ENCODE peak calls at places on chromosomes 13 and 19, in nine cellular contexts. R is upper lobe of left lung, S is transverse colon, M is A549, O is stomach, D is tibial nerve, G is HepG2, L is suprapubic skin, X is sigmoid colon. J is an unnamed sample.
A peak's percentile ranks its signal among the peaks of the same experiment; 100 is the strongest.

GRCh38 chr19:16369306-16369663 is 44.7 kb downstream of the KLF2 start:
- DNase-seq in G (no peak), R (no peak), O (no peak), S (no peak), L (no peak), M (no peak), X (peak; percentile 22), D (no peak), J (no peak)

GRCh38 chr13:33548065-33548464 is 262.5 kb upstream of the STARD13 start:
- DNase-seq in R (no peak), X (no peak), M (no peak), G (no peak), S (no peak), O (no peak), D (no peak), L (no peak), J (no peak)

GRCh38 chr19:480016-480855 is 16.1 kb upstream of the MADCAM1 start:
- DNase-seq in X (peak; percentile 91), G (peak; percentile 63), O (peak; percentile 85), D (peak; percentile 86), S (peak; percentile 77), M (peak; percentile 79), R (peak; percentile 47), L (peak; percentile 88), J (no peak)

GRCh38 chr13:106382569-106382968 is 152.9 kb downstream of the EFNB2 start:
- DNase-seq in M (no peak), S (no peak), O (no peak), G (no peak), D (no peak), R (no peak), X (no peak), L (no peak), J (no peak)

GRCh38 chr19:46546194-46546896 is 50.7 kb upstream of the PNMA8B start:
- DNase-seq in O (peak; percentile 60), S (peak; percentile 60), G (peak; percentile 30), R (peak; percentile 84), X (no peak), L (no peak), M (peak; percentile 33), D (peak; percentile 13), J (no peak)

GRCh38 chr19:6967962-6968361 is 53.3 kb downstream of the MBD3L2B start:
- DNase-seq in D (no peak), L (no peak), G (no peak), S (no peak), R (no peak), O (no peak), M (no peak), X (no peak), J (no peak)

GRCh38 chr13:28031929-28032328 is 43.4 kb upstream of the URAD start:
- DNase-seq in S (no peak), R (no peak), X (no peak), O (no peak), L (no peak), M (no peak), G (no peak), D (no peak), J (no peak)

GRCh38 chr19:43699506-43700367 is 16.1 kb upstream of the IRGC start:
- DNase-seq in L (peak; percentile 71), D (no peak), G (no peak), R (no peak), S (peak; percentile 48), X (peak; percentile 66), O (peak; percentile 34), M (no peak), J (peak; percentile 55)

GRCh38 chr19:20247016-20247683 is 80.1 kb downstream of the ZNF486 start:
- DNase-seq in M (no peak), R (peak; percentile 40), G (no peak), X (no peak), S (no peak), O (peak; percentile 51), D (no peak), L (no peak), J (peak; percentile 79)

GRCh38 chr19:36420961-36421748 is 2.7 kb upstream of the ZFP82 start:
- DNase-seq in D (no peak), S (no peak), O (no peak), R (no peak), X (no peak), M (no peak), G (no peak), L (no peak), J (peak; percentile 25)

GRCh38 chr13:33140161-33140560 is 123.9 kb downstream of the KL start:
- DNase-seq in R (no peak), M (no peak), D (no peak), O (no peak), S (no peak), X (no peak), L (no peak), G (no peak), J (no peak)

GRCh38 chr19:23273594-23274412 is 23.6 kb upstream of the ZNF724 start:
- DNase-seq in L (peak; percentile 96), S (peak; percentile 96), O (peak; percentile 93), G (peak; percentile 88), R (peak; percentile 94), D (peak; percentile 93), X (peak; percentile 96), M (peak; percentile 53), J (peak; percentile 92)
- TF ChIP-seq POLR2A in L (no peak), S (peak; percentile 87), O (peak; percentile 45), G (peak; percentile 92), R (peak; percentile 88), D (peak; percentile 43), X (peak; percentile 68), M (peak; percentile 30), J (peak; percentile 83)

GRCh38 chr19:14375055-14375581 is 6.1 kb upstream of the ADGRE5 start:
- DNase-seq in X (peak; percentile 77), R (peak; percentile 80), M (no peak), G (no peak), D (no peak), O (peak; percentile 52), L (no peak), S (peak; percentile 73), J (no peak)

GRCh38 chr19:14371321-14371821 is 9.9 kb upstream of the ADGRE5 start:
- DNase-seq in D (no peak), R (no peak), M (no peak), S (no peak), L (no peak), O (no peak), G (no peak), X (no peak), J (no peak)

GRCh38 chr19:14370169-14370998 is 10.9 kb upstream of the ADGRE5 start:
- DNase-seq in G (no peak), D (no peak), O (no peak), X (no peak), S (no peak), L (no peak), M (no peak), R (no peak), J (no peak)

GRCh38 chr19:14378890-14379289 is 2.4 kb upstream of the ADGRE5 start:
- DNase-seq in X (no peak), M (no peak), S (no peak), L (no peak), R (no peak), O (no peak), G (no peak), D (no peak), J (no peak)

GRCh38 chr19:14375582-14376291 is 5.5 kb upstream of the ADGRE5 start:
- DNase-seq in L (no peak), D (no peak), R (no peak), M (no peak), G (no peak), O (no peak), S (no peak), X (peak; percentile 83), J (no peak)
- TF ChIP-seq EP300 in L (no peak), D (no peak), R (no peak), M (no peak), G (no peak), O (no peak), S (no peak), X (no peak), J (no peak)

GRCh38 chr13:44920013-44920412 is 69.3 kb downstream of the NUFIP1 start:
- DNase-seq in G (no peak), D (no peak), X (no peak), S (no peak), L (no peak), O (no peak), R (no peak), M (no peak), J (no peak)

GRCh38 chr13:44918323-44919102 is 70.8 kb downstream of the NUFIP1 start:
- DNase-seq in S (peak; percentile 91), R (peak; percentile 94), O (peak; percentile 87), D (peak; percentile 77), M (peak; percentile 51), G (peak; percentile 88), L (peak; percentile 94), X (peak; percentile 96), J (peak; percentile 91)

GRCh38 chr13:44921478-44921877 is 67.8 kb downstream of the NUFIP1 start:
- DNase-seq in R (no peak), M (no peak), G (peak; percentile 72), L (no peak), O (no peak), D (no peak), S (no peak), X (no peak), J (no peak)

GRCh38 chr13:44919103-44919804 is 70.0 kb downstream of the NUFIP1 start:
- DNase-seq in R (no peak), M (no peak), L (no peak), S (no peak), G (no peak), D (no peak), X (no peak), O (no peak), J (peak; percentile 54)

GRCh38 chr13:44921931-44922758 is 67.1 kb downstream of the NUFIP1 start:
- DNase-seq in L (no peak), G (peak; percentile 81), M (peak; percentile 59), S (peak; percentile 31), D (peak; percentile 75), O (peak; percentile 64), X (peak; percentile 79), R (peak; percentile 79), J (peak; percentile 71)
- TF ChIP-seq POLR2A in L (no peak), G (no peak), M (no peak), S (peak; percentile 10), D (no peak), O (no peak), X (no peak), R (no peak), J (no peak)

GRCh38 chr13:46495647-46496046 is 57.3 kb upstream of the LRCH1 start:
- DNase-seq in O (no peak), S (no peak), G (no peak), D (no peak), R (no peak), X (no peak), M (no peak), L (no peak), J (no peak)

GRCh38 chr13:46495066-46495465 is 57.9 kb upstream of the LRCH1 start:
- DNase-seq in L (no peak), R (no peak), D (no peak), X (no peak), S (no peak), G (no peak), O (no peak), M (no peak), J (no peak)

GRCh38 chr13:46491641-46492040 is 61.3 kb upstream of the LRCH1 start:
- DNase-seq in R (no peak), L (no peak), G (no peak), O (no peak), S (no peak), D (no peak), M (no peak), X (no peak), J (no peak)

GRCh38 chr13:46490129-46490528 is 62.8 kb upstream of the LRCH1 start:
- DNase-seq in G (no peak), R (no peak), S (no peak), D (no peak), O (no peak), X (no peak), L (no peak), M (no peak), J (no peak)

GRCh38 chr13:46492946-46493345 is 60.0 kb upstream of the LRCH1 start:
- DNase-seq in L (no peak), S (no peak), G (peak; percentile 22), D (peak; percentile 50), X (no peak), R (no peak), O (no peak), M (peak; percentile 11), J (no peak)
- TF ChIP-seq EP300 in L (no peak), S (no peak), G (no peak), D (no peak), X (no peak), R (no peak), O (no peak), M (no peak), J (no peak)

J was measured in ovary.